ENCODE peak calls at places on chromosome 7, in six cellular contexts. One of them, this sample, is unnamed.

GRCh38 chr7:39702133-39702532 is 78.8 kb downstream of the RALA start:
- DNase-seq in fibroblast of lung: peak
- DNase-seq in astrocyte: no peak
- DNase-seq in A549: no peak
- DNase-seq in GM23338: no peak
- DNase-seq in pancreas: no peak
- DNase-seq in this sample: no peak

GRCh38 chr7:128151646-128152045 is 89.4 kb upstream of the LEP start:
- DNase-seq in A549: no peak
- DNase-seq in pancreas: no peak
- DNase-seq in astrocyte: no peak
- DNase-seq in GM23338: no peak
- DNase-seq in fibroblast of lung: no peak
- DNase-seq in this sample: no peak

GRCh38 chr7:130998993-130999602 is 265.1 kb upstream of the KLF14 start:
- DNase-seq in pancreas: no peak
- DNase-seq in astrocyte: peak
- DNase-seq in A549: no peak
- DNase-seq in GM23338: no peak
- DNase-seq in fibroblast of lung: peak
- DNase-seq in this sample: no peak

GRCh38 chr7:42314696-42315095 is 77.7 kb upstream of the GLI3 start:
- DNase-seq in astrocyte: peak
- DNase-seq in GM23338: no peak
- DNase-seq in A549: no peak
- DNase-seq in fibroblast of lung: no peak
- DNase-seq in pancreas: no peak
- DNase-seq in this sample: no peak

GRCh38 chr7:74032191-74032490 is 4.2 kb downstream of the ELN start:
- DNase-seq in GM23338: no peak
- DNase-seq in astrocyte: peak
- DNase-seq in fibroblast of lung: peak
- DNase-seq in A549: no peak
- DNase-seq in pancreas: peak
- DNase-seq in this sample: no peak

GRCh38 chr7:118793552-118793951 is 569.0 kb downstream of the ANKRD7 start:
- DNase-seq in pancreas: no peak
- DNase-seq in fibroblast of lung: no peak
- DNase-seq in A549: no peak
- DNase-seq in astrocyte: no peak
- DNase-seq in GM23338: no peak
- DNase-seq in this sample: no peak

GRCh38 chr7:87199241-87199640 is 20.3 kb downstream of the TMEM243 start:
- DNase-seq in astrocyte: no peak
- DNase-seq in GM23338: no peak
- DNase-seq in pancreas: no peak
- DNase-seq in A549: no peak
- DNase-seq in fibroblast of lung: no peak
- DNase-seq in this sample: no peak

GRCh38 chr7:64528770-64529169 is 34.1 kb downstream of the ZNF680 start:
- DNase-seq in astrocyte: no peak
- DNase-seq in A549: no peak
- DNase-seq in fibroblast of lung: no peak
- DNase-seq in pancreas: no peak
- DNase-seq in GM23338: no peak
- DNase-seq in this sample: no peak

GRCh38 chr7:116863168-116863670 is 832 bp downstream of the CAPZA2 start:
- DNase-seq in fibroblast of lung: peak
- DNase-seq in pancreas: no peak
- DNase-seq in A549: peak
- DNase-seq in astrocyte: no peak
- DNase-seq in GM23338: peak
- DNase-seq in this sample: no peak

GRCh38 chr7:158228986-158229385 is 358.6 kb downstream of the PTPRN2 start:
- DNase-seq in astrocyte: no peak
- DNase-seq in A549: no peak
- DNase-seq in GM23338: peak
- DNase-seq in pancreas: no peak
- DNase-seq in fibroblast of lung: no peak
- DNase-seq in this sample: no peak

GRCh38 chr7:128790297-128791037 is 1.3 kb upstream of the CCDC136 start:
- DNase-seq in fibroblast of lung: no peak
- DNase-seq in pancreas: no peak
- DNase-seq in GM23338: peak
- DNase-seq in A549: no peak
- DNase-seq in astrocyte: no peak
- DNase-seq in this sample: no peak

GRCh38 chr7:91628742-91629141 is 251.8 kb downstream of the MTERF1 start:
- DNase-seq in pancreas: no peak
- DNase-seq in A549: no peak
- DNase-seq in fibroblast of lung: no peak
- DNase-seq in GM23338: no peak
- DNase-seq in astrocyte: no peak
- DNase-seq in this sample: no peak

GRCh38 chr7:104969183-104969582 is 44.8 kb upstream of the KMT2E start:
- DNase-seq in astrocyte: no peak
- DNase-seq in GM23338: no peak
- DNase-seq in pancreas: no peak
- DNase-seq in A549: no peak
- DNase-seq in fibroblast of lung: no peak
- DNase-seq in this sample: no peak

GRCh38 chr7:104972510-104972909 is 41.5 kb upstream of the KMT2E start:
- DNase-seq in A549: no peak
- DNase-seq in pancreas: no peak
- DNase-seq in GM23338: no peak
- DNase-seq in astrocyte: peak
- DNase-seq in fibroblast of lung: peak
- DNase-seq in this sample: no peak

GRCh38 chr7:104973909-104974415 is 40.0 kb upstream of the KMT2E start:
- DNase-seq in astrocyte: peak
- DNase-seq in pancreas: no peak
- DNase-seq in A549: no peak
- DNase-seq in GM23338: no peak
- DNase-seq in fibroblast of lung: peak
- DNase-seq in this sample: peak

GRCh38 chr7:104973227-104973626 is 40.8 kb upstream of the KMT2E start:
- DNase-seq in A549: no peak
- DNase-seq in astrocyte: no peak
- DNase-seq in pancreas: no peak
- DNase-seq in fibroblast of lung: no peak
- DNase-seq in GM23338: no peak
- DNase-seq in this sample: no peak

DNA sequence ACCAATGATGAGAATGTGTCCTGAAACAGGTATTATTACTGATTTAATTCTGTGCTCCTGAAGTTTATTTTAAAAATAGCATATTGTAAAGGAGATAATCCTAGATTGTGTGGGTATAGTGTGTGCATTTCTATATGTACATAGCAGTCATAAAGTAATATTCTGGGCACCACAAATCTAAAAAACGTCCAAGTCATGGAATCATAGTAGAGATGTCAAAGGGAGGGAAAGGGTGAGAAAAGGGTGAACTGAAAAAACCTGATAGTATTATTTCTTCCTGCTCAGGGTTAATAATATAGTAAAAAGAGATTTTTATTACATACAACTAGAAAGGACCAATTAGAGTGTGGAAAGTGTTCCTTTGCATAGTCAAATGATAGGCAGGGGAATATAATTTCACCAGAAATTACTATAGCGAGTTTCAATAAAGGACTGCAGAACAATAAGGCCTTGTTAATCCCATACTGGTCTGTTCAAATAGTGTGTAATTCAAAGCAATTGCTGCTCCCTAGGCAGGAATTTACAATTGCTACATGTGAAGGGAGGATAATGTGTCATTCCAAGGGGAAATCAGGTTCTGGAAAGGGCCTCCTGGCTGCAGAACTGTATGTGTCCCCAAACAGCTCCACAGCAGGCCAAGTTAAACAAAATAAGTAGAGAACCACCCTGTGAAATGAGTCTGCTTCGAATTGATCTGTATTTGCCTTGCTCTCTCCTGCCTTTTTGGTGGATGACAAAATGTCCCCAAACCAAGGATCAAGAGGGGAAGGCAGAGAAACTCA is 42.5 kb upstream of the KMT2E start:
- DNase-seq in fibroblast of lung: peak
- DNase-seq in pancreas: no peak
- DNase-seq in A549: no peak
- DNase-seq in GM23338: no peak
- DNase-seq in astrocyte: no peak
- DNase-seq in this sample: no peak
- TF ChIP-seq CTCF in fibroblast of lung: no peak
- TF ChIP-seq CTCF in pancreas: no peak
- TF ChIP-seq CTCF in A549: no peak
- TF ChIP-seq CTCF in GM23338: no peak
- TF ChIP-seq CTCF in astrocyte: no peak
- TF ChIP-seq CTCF in this sample: no peak

DNA sequence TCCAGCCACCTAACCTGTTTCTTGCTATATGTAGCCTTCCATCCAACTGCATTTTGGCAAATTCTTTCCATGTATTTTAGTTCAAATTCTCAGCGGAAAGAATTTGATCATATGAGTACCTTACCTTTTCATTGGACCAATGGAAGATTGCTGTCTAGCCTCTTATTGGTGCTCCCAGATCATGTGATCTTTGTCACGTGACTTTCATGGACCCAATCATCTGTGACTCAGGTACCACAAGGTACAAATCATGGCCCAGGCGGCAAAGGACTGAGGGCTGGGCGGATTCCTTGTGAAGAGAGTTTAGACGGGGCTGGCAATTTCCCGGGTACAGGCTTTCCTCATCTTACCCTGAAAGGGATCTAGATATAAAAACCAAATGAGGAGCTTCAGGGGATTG is 85.9 kb upstream of the TBX20 start:
- DNase-seq in A549: no peak
- DNase-seq in GM23338: no peak
- DNase-seq in pancreas: no peak
- DNase-seq in fibroblast of lung: no peak
- DNase-seq in astrocyte: no peak
- DNase-seq in this sample: no peak
- H3K4me3 ChIP-seq in A549: no peak
- H3K4me3 ChIP-seq in GM23338: no peak
- H3K4me3 ChIP-seq in pancreas: no peak
- H3K4me3 ChIP-seq in fibroblast of lung: no peak
- H3K4me3 ChIP-seq in astrocyte: no peak
- H3K4me3 ChIP-seq in this sample: no peak

GRCh38 chr7:137343483-137343841 is at the start of gene PTN:
- DNase-seq in astrocyte: peak
- DNase-seq in A549: no peak
- DNase-seq in pancreas: no peak
- DNase-seq in fibroblast of lung: peak
- DNase-seq in GM23338: peak
- DNase-seq in this sample: peak

GRCh38 chr7:137342751-137343482 is 616 bp downstream of the PTN start:
- DNase-seq in pancreas: no peak
- DNase-seq in fibroblast of lung: no peak
- DNase-seq in GM23338: no peak
- DNase-seq in astrocyte: no peak
- DNase-seq in A549: no peak
- DNase-seq in this sample: no peak

GRCh38 chr7:137335814-137336213 is 7.7 kb downstream of the PTN start:
- DNase-seq in A549: no peak
- DNase-seq in astrocyte: peak
- DNase-seq in pancreas: no peak
- DNase-seq in GM23338: no peak
- DNase-seq in fibroblast of lung: no peak
- DNase-seq in this sample: no peak

GRCh38 chr7:137342340-137342739 is 1.2 kb downstream of the PTN start:
- DNase-seq in pancreas: no peak
- DNase-seq in GM23338: no peak
- DNase-seq in A549: no peak
- DNase-seq in astrocyte: peak
- DNase-seq in fibroblast of lung: peak
- DNase-seq in this sample: no peak

DNA sequence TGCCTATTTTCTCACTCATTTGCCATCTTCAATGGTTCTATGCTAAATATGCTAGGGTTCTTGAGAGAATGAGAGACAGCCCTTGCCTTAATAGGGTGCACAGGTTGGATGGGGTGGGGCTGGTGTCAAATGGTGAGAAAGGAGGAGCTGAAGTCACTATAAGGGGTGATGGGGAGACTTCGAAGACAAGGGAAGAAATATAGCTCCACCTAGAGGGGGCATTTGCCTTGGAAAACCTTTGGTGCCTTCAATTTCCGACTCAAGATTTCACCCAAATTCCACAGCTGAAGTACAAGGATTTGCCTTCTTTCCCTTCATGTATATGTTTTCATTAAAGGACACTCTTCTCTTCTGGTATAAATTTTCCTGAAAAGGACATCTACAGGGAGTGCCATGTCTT is 5.6 kb downstream of the PTN start:
- DNase-seq in pancreas: no peak
- DNase-seq in astrocyte: no peak
- DNase-seq in A549: no peak
- DNase-seq in GM23338: peak
- DNase-seq in fibroblast of lung: no peak
- DNase-seq in this sample: no peak
- TF ChIP-seq CTCF in pancreas: no peak
- TF ChIP-seq CTCF in astrocyte: no peak
- TF ChIP-seq CTCF in A549: no peak
- TF ChIP-seq CTCF in GM23338: peak
- TF ChIP-seq CTCF in fibroblast of lung: peak
- TF ChIP-seq CTCF in this sample: peak

GRCh38 chr7:4861673-4862072 is at the start of gene PAPOLB:
- DNase-seq in pancreas: no peak
- DNase-seq in GM23338: peak
- DNase-seq in astrocyte: no peak
- DNase-seq in A549: no peak
- DNase-seq in fibroblast of lung: no peak
- DNase-seq in this sample: no peak
- H3K4me3 ChIP-seq in pancreas: peak
- H3K4me3 ChIP-seq in GM23338: peak
- H3K4me3 ChIP-seq in astrocyte: no peak
- H3K4me3 ChIP-seq in A549: no peak
- H3K4me3 ChIP-seq in fibroblast of lung: peak
- H3K4me3 ChIP-seq in this sample: peak

GRCh38 chr7:65846008-65846570 is 26.8 kb upstream of the VKORC1L1 start:
- DNase-seq in A549: no peak
- DNase-seq in pancreas: peak
- DNase-seq in GM23338: no peak
- DNase-seq in astrocyte: no peak
- DNase-seq in fibroblast of lung: no peak
- DNase-seq in this sample: no peak

GRCh38 chr7:65839846-65840245 is 33.0 kb upstream of the VKORC1L1 start:
- DNase-seq in pancreas: no peak
- DNase-seq in astrocyte: no peak
- DNase-seq in A549: no peak
- DNase-seq in fibroblast of lung: no peak
- DNase-seq in GM23338: no peak
- DNase-seq in this sample: no peak

DNA sequence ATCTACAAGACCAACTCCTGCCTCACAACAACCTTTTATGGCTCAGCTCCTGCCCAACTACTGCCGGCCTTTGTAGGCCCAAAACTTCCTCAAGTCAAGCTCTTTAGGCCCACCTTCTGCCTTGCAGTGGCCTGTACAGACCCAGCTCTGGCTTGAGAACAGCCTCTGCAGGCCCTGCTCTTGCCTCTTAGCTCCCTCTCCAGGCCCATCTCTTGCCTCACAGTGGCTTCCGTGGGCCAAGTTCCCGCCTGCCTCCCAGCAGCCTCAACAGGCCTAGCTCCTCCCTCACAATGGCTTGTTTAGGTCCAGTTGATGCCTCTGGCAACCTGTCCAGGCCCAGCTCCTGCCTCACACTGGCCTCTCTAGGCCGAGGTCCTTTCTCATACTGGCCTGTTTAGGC is 32.4 kb upstream of the VKORC1L1 start:
- DNase-seq in fibroblast of lung: no peak
- DNase-seq in pancreas: no peak
- DNase-seq in astrocyte: no peak
- DNase-seq in GM23338: no peak
- DNase-seq in A549: no peak
- DNase-seq in this sample: no peak
- TF ChIP-seq CTCF in fibroblast of lung: no peak
- TF ChIP-seq CTCF in pancreas: peak
- TF ChIP-seq CTCF in astrocyte: peak
- TF ChIP-seq CTCF in GM23338: no peak
- TF ChIP-seq CTCF in A549: no peak
- TF ChIP-seq CTCF in this sample: no peak